ENCODE peak calls at places on chromosomes 11 and 22, in nine cellular contexts. One of them, this sample, is unnamed.

GRCh38 chr11:64499261-64500004 is 91.6 kb upstream of the SLC22A12 start:
- DNase-seq in psoas muscle: no peak
- DNase-seq in PC-9: no peak
- DNase-seq in GM06990: no peak
- DNase-seq in fibroblast of lung: no peak
- DNase-seq in A549: no peak
- DNase-seq in BJ: no peak
- DNase-seq in fibroblast of pulmonary artery: no peak
- DNase-seq in lung: no peak
- DNase-seq in this sample: no peak

GRCh38 chr22:22005945-22006595 is 23.5 kb upstream of the TOP3B start:
- DNase-seq in psoas muscle: no peak
- DNase-seq in PC-9: no peak
- DNase-seq in GM06990: no peak
- DNase-seq in fibroblast of lung: no peak
- DNase-seq in A549: no peak
- DNase-seq in BJ: no peak
- DNase-seq in fibroblast of pulmonary artery: no peak
- DNase-seq in lung: no peak
- DNase-seq in this sample: no peak

GRCh38 chr11:67522338-67522737 is 908 bp downstream of the CABP2 start:
- DNase-seq in psoas muscle: no peak
- DNase-seq in PC-9: no peak
- DNase-seq in GM06990: no peak
- DNase-seq in fibroblast of lung: no peak
- DNase-seq in A549: no peak
- DNase-seq in BJ: no peak
- DNase-seq in fibroblast of pulmonary artery: no peak
- DNase-seq in lung: no peak
- DNase-seq in this sample: no peak

GRCh38 chr11:115709297-115709696 is 205.1 kb upstream of the CADM1 start:
- DNase-seq in psoas muscle: no peak
- DNase-seq in PC-9: no peak
- DNase-seq in GM06990: no peak
- DNase-seq in fibroblast of lung: no peak
- DNase-seq in A549: no peak
- DNase-seq in BJ: no peak
- DNase-seq in fibroblast of pulmonary artery: no peak
- DNase-seq in lung: no peak
- DNase-seq in this sample: no peak

GRCh38 chr11:63602296-63602695 is 11.9 kb downstream of the PLAAT3 start:
- DNase-seq in psoas muscle: no peak
- DNase-seq in PC-9: no peak
- DNase-seq in GM06990: no peak
- DNase-seq in fibroblast of lung: peak
- DNase-seq in A549: no peak
- DNase-seq in BJ: no peak
- DNase-seq in fibroblast of pulmonary artery: peak
- DNase-seq in lung: no peak
- DNase-seq in this sample: no peak

GRCh38 chr11:1532606-1533341 is 39.3 kb downstream of the DUSP8 start:
- DNase-seq in psoas muscle: no peak
- DNase-seq in PC-9: no peak
- DNase-seq in GM06990: no peak
- DNase-seq in fibroblast of lung: peak
- DNase-seq in A549: no peak
- DNase-seq in BJ: no peak
- DNase-seq in fibroblast of pulmonary artery: no peak
- DNase-seq in lung: no peak
- DNase-seq in this sample: no peak

GRCh38 chr11:119373917-119374631 is 7.4 kb downstream of the USP2 start:
- DNase-seq in psoas muscle: peak
- DNase-seq in PC-9: peak
- DNase-seq in GM06990: no peak
- DNase-seq in fibroblast of lung: peak
- DNase-seq in A549: peak
- DNase-seq in BJ: no peak
- DNase-seq in fibroblast of pulmonary artery: peak
- DNase-seq in lung: peak
- DNase-seq in this sample: no peak

GRCh38 chr11:15818132-15818842 is 538.1 kb downstream of the SOX6 start:
- DNase-seq in psoas muscle: no peak
- DNase-seq in PC-9: no peak
- DNase-seq in GM06990: no peak
- DNase-seq in fibroblast of lung: peak
- DNase-seq in A549: no peak
- DNase-seq in BJ: no peak
- DNase-seq in fibroblast of pulmonary artery: no peak
- DNase-seq in lung: no peak
- DNase-seq in this sample: no peak

GRCh38 chr11:71495286-71496090 is 31.6 kb upstream of the KRTAP5-7 start:
- DNase-seq in psoas muscle: no peak
- DNase-seq in PC-9: peak
- DNase-seq in GM06990: no peak
- DNase-seq in fibroblast of lung: no peak
- DNase-seq in A549: no peak
- DNase-seq in BJ: no peak
- DNase-seq in fibroblast of pulmonary artery: no peak
- DNase-seq in lung: no peak
- DNase-seq in this sample: no peak

GRCh38 chr22:50284479-50284878 is 14.3 kb upstream of the MAPK11 start:
- DNase-seq in psoas muscle: no peak
- DNase-seq in PC-9: no peak
- DNase-seq in GM06990: no peak
- DNase-seq in fibroblast of lung: no peak
- DNase-seq in A549: no peak
- DNase-seq in BJ: no peak
- DNase-seq in fibroblast of pulmonary artery: no peak
- DNase-seq in lung: no peak
- DNase-seq in this sample: no peak

GRCh38 chr11:43920598-43921419 is 21.6 kb upstream of the C11orf96 start:
- DNase-seq in psoas muscle: peak
- DNase-seq in PC-9: peak
- DNase-seq in GM06990: no peak
- DNase-seq in fibroblast of lung: peak
- DNase-seq in A549: peak
- DNase-seq in BJ: peak
- DNase-seq in fibroblast of pulmonary artery: peak
- DNase-seq in lung: peak
- DNase-seq in this sample: peak

GRCh38 chr11:16880184-16880583 is 134.0 kb downstream of the PLEKHA7 start:
- DNase-seq in psoas muscle: no peak
- DNase-seq in PC-9: no peak
- DNase-seq in GM06990: no peak
- DNase-seq in fibroblast of lung: no peak
- DNase-seq in A549: no peak
- DNase-seq in BJ: no peak
- DNase-seq in fibroblast of pulmonary artery: no peak
- DNase-seq in lung: no peak
- DNase-seq in this sample: no peak

GRCh38 chr11:16881766-16882165 is 132.4 kb downstream of the PLEKHA7 start:
- DNase-seq in psoas muscle: no peak
- DNase-seq in PC-9: no peak
- DNase-seq in GM06990: no peak
- DNase-seq in fibroblast of lung: no peak
- DNase-seq in A549: no peak
- DNase-seq in BJ: no peak
- DNase-seq in fibroblast of pulmonary artery: no peak
- DNase-seq in lung: no peak
- DNase-seq in this sample: no peak

GRCh38 chr11:16883179-16883578 is 131.0 kb downstream of the PLEKHA7 start:
- DNase-seq in psoas muscle: no peak
- DNase-seq in PC-9: peak
- DNase-seq in GM06990: no peak
- DNase-seq in fibroblast of lung: no peak
- DNase-seq in A549: peak
- DNase-seq in BJ: no peak
- DNase-seq in fibroblast of pulmonary artery: no peak
- DNase-seq in lung: peak
- DNase-seq in this sample: no peak

GRCh38 chr11:16879690-16880089 is 134.5 kb downstream of the PLEKHA7 start:
- DNase-seq in psoas muscle: no peak
- DNase-seq in PC-9: no peak
- DNase-seq in GM06990: no peak
- DNase-seq in fibroblast of lung: no peak
- DNase-seq in A549: no peak
- DNase-seq in BJ: no peak
- DNase-seq in fibroblast of pulmonary artery: no peak
- DNase-seq in lung: no peak
- DNase-seq in this sample: no peak

GRCh38 chr11:16881074-16881709 is 133.0 kb downstream of the PLEKHA7 start:
- DNase-seq in psoas muscle: peak
- DNase-seq in PC-9: peak
- DNase-seq in GM06990: no peak
- DNase-seq in fibroblast of lung: peak
- DNase-seq in A549: no peak
- DNase-seq in BJ: no peak
- DNase-seq in fibroblast of pulmonary artery: peak
- DNase-seq in lung: peak
- DNase-seq in this sample: peak
- TF ChIP-seq CTCF in psoas muscle: peak
- TF ChIP-seq CTCF in PC-9: peak
- TF ChIP-seq CTCF in GM06990: peak
- TF ChIP-seq CTCF in fibroblast of lung: peak
- TF ChIP-seq CTCF in A549: no peak
- TF ChIP-seq CTCF in BJ: peak
- TF ChIP-seq CTCF in fibroblast of pulmonary artery: peak
- TF ChIP-seq CTCF in lung: no peak
- TF ChIP-seq CTCF in this sample: peak

DNA sequence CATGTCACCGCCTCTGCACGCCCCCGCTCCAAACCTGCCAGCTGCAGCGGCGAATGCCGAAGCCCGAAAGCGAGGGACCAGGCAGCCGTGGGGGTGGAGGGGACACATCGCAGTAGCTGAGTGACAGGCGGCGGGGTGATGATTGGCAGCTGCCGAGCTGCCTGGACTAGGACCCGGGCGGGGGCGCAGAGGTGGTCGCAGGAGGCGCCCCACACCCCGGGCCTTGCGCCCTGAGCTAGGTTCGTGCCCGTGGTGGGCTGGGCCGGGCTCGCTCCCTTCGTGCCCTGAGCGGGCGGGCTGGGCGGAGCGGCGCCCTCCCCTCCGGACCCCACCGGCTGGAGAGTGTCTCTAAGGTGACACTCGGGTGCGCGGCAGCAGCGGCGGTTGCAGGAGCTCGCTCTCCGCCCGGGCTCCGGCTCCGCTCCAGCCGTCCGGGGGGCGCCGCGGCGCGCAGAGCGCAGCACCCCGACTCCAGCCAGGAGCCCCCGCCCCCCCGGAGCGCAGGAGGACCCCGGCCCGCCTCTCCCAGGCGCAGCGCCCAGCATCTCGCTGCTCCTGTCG is 14.6 kb upstream of the DGKZ start:
- DNase-seq in psoas muscle: no peak
- DNase-seq in PC-9: no peak
- DNase-seq in GM06990: no peak
- DNase-seq in fibroblast of lung: no peak
- DNase-seq in A549: no peak
- DNase-seq in BJ: no peak
- DNase-seq in fibroblast of pulmonary artery: no peak
- DNase-seq in lung: no peak
- DNase-seq in this sample: no peak
- H3K4me3 ChIP-seq in psoas muscle: peak
- H3K4me3 ChIP-seq in PC-9: no peak
- H3K4me3 ChIP-seq in GM06990: no peak
- H3K4me3 ChIP-seq in fibroblast of lung: no peak
- H3K4me3 ChIP-seq in A549: peak
- H3K4me3 ChIP-seq in BJ: peak
- H3K4me3 ChIP-seq in fibroblast of pulmonary artery: peak
- H3K4me3 ChIP-seq in lung: peak
- H3K4me3 ChIP-seq in this sample: peak

DNA sequence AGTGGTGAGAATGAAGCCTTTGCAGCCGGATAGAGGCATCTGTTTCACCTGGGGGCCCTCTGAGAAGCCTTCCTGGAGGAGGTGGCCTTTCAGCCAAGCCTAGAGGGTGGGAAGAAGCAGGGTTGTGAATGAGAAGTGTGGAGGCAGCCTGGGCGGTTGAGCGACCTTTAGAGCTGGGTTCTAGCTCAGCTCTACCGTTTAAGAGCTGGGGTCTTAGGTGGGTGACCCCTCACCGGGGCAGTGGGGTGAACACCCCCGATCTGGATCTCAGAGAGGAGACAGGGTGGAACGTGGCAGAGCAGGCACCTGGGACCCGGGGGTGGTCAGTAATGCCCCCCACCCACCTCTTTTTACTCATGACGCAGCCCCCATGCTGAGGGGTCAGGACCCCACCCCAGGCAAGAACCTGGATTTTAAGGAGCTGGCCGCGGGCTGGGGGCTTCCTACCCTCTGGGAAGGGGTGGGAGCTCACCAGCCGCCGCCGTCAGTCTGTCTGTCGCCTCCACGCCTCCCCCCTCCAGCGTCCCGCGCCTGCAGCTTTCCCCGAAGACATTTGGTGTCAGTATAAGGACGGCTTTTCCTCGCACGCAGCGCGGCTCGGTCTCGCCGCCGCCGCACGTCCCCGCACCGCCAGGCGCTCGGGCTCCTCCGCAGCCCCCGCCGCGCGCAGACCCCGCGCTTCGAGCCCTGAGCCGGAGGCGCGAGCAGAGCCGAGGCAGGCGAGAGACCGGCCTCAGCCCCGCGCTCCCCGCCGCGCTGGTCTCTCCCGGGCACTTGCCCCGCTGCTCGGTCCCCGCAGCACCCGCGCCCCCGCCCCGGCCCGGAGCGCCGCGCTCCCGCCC is 13.4 kb upstream of the CACNA1I start:
- DNase-seq in psoas muscle: no peak
- DNase-seq in PC-9: no peak
- DNase-seq in GM06990: no peak
- DNase-seq in fibroblast of lung: peak
- DNase-seq in A549: peak
- DNase-seq in BJ: no peak
- DNase-seq in fibroblast of pulmonary artery: no peak
- DNase-seq in lung: no peak
- DNase-seq in this sample: no peak
- TF ChIP-seq CTCF in psoas muscle: no peak
- TF ChIP-seq CTCF in PC-9: no peak
- TF ChIP-seq CTCF in GM06990: no peak
- TF ChIP-seq CTCF in fibroblast of lung: peak
- TF ChIP-seq CTCF in A549: peak
- TF ChIP-seq CTCF in BJ: no peak
- TF ChIP-seq CTCF in fibroblast of pulmonary artery: no peak
- TF ChIP-seq CTCF in lung: no peak
- TF ChIP-seq CTCF in this sample: no peak

DNA sequence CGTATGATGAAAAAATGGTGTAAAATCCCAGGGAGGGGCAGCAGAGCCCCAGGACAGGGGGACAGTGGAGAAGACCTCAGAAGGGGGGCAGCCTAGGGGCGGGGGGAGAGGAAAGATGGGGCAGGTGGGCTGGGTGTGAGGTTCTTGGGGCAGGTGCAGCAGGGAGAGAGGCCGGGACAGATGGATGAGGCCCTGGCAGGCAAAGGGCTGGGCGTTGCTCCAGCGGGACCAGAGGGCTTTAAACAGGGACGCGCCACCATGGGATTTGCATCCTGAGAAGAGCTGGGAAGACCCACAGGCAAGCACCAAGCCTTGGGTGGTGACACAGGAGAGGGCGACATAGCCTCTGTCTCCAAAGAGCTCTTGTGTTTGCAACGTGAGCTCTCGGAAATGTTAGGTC is 1342.8 kb downstream of the TBC1D22A start:
- DNase-seq in psoas muscle: no peak
- DNase-seq in PC-9: no peak
- DNase-seq in GM06990: no peak
- DNase-seq in fibroblast of lung: no peak
- DNase-seq in A549: no peak
- DNase-seq in BJ: no peak
- DNase-seq in fibroblast of pulmonary artery: no peak
- DNase-seq in lung: no peak
- DNase-seq in this sample: peak
- H3K4me3 ChIP-seq in psoas muscle: no peak
- H3K4me3 ChIP-seq in PC-9: no peak
- H3K4me3 ChIP-seq in GM06990: no peak
- H3K4me3 ChIP-seq in fibroblast of lung: no peak
- H3K4me3 ChIP-seq in A549: no peak
- H3K4me3 ChIP-seq in BJ: no peak
- H3K4me3 ChIP-seq in fibroblast of pulmonary artery: no peak
- H3K4me3 ChIP-seq in lung: no peak
- H3K4me3 ChIP-seq in this sample: no peak